ENCODE peak calls at places on chromosome 6, in nine cellular contexts. One of them, this sample, is unnamed.

GRCh38 chr6:108742041-108742440 is 106.2 kb upstream of the ARMC2 start:
- DNase-seq in fibroblast of lung: no peak
- DNase-seq in tibial artery: no peak
- DNase-seq in tibial nerve: no peak
- DNase-seq in stomach: no peak
- DNase-seq in mammary epithelial cell: no peak
- DNase-seq in brain microvascular endothelial cell: no peak
- DNase-seq in Panc1: no peak
- DNase-seq in psoas muscle: no peak
- DNase-seq in this sample: no peak

GRCh38 chr6:169205176-169206160 is 48.2 kb downstream of the THBS2 start:
- DNase-seq in fibroblast of lung: peak; percentile 89
- DNase-seq in tibial artery: no peak
- DNase-seq in tibial nerve: no peak
- DNase-seq in stomach: no peak
- DNase-seq in mammary epithelial cell: no peak
- DNase-seq in brain microvascular endothelial cell: no peak
- DNase-seq in Panc1: no peak
- DNase-seq in psoas muscle: peak; percentile 28
- DNase-seq in this sample: no peak

GRCh38 chr6:36120539-36120938 is 9.8 kb upstream of the MAPK13 start:
- DNase-seq in fibroblast of lung: no peak
- DNase-seq in tibial artery: peak; percentile 18
- DNase-seq in tibial nerve: no peak
- DNase-seq in stomach: peak; percentile 39
- DNase-seq in mammary epithelial cell: no peak
- DNase-seq in brain microvascular endothelial cell: no peak
- DNase-seq in Panc1: no peak
- DNase-seq in psoas muscle: no peak
- DNase-seq in this sample: no peak

GRCh38 chr6:15744824-15745402 is 82.1 kb upstream of the DTNBP1 start:
- DNase-seq in fibroblast of lung: no peak
- DNase-seq in tibial artery: no peak
- DNase-seq in tibial nerve: no peak
- DNase-seq in stomach: no peak
- DNase-seq in mammary epithelial cell: no peak
- DNase-seq in brain microvascular endothelial cell: no peak
- DNase-seq in Panc1: no peak
- DNase-seq in psoas muscle: no peak
- DNase-seq in this sample: no peak

GRCh38 chr6:34638834-34639736 is 57.5 kb downstream of the ILRUN start:
- DNase-seq in fibroblast of lung: no peak
- DNase-seq in tibial artery: no peak
- DNase-seq in tibial nerve: no peak
- DNase-seq in stomach: no peak
- DNase-seq in mammary epithelial cell: no peak
- DNase-seq in brain microvascular endothelial cell: no peak
- DNase-seq in Panc1: no peak
- DNase-seq in psoas muscle: no peak
- DNase-seq in this sample: no peak

GRCh38 chr6:53250137-53250760 is 98.5 kb downstream of the ELOVL5 start:
- DNase-seq in fibroblast of lung: peak; percentile 58
- DNase-seq in tibial artery: no peak
- DNase-seq in tibial nerve: no peak
- DNase-seq in stomach: no peak
- DNase-seq in mammary epithelial cell: peak; percentile 66
- DNase-seq in brain microvascular endothelial cell: peak; percentile 47
- DNase-seq in Panc1: no peak
- DNase-seq in psoas muscle: no peak
- DNase-seq in this sample: no peak

GRCh38 chr6:105372142-105372861 is 30.6 kb downstream of the PREP start:
- DNase-seq in fibroblast of lung: no peak
- DNase-seq in tibial artery: no peak
- DNase-seq in tibial nerve: no peak
- DNase-seq in stomach: no peak
- DNase-seq in mammary epithelial cell: peak; percentile 55
- DNase-seq in brain microvascular endothelial cell: no peak
- DNase-seq in Panc1: no peak
- DNase-seq in psoas muscle: no peak
- DNase-seq in this sample: no peak

GRCh38 chr6:33914519-33915120 is 110.8 kb upstream of the MLN start:
- DNase-seq in fibroblast of lung: no peak
- DNase-seq in tibial artery: no peak
- DNase-seq in tibial nerve: no peak
- DNase-seq in stomach: no peak
- DNase-seq in mammary epithelial cell: no peak
- DNase-seq in brain microvascular endothelial cell: no peak
- DNase-seq in Panc1: no peak
- DNase-seq in psoas muscle: no peak
- DNase-seq in this sample: no peak

GRCh38 chr6:106569444-106569843 is 59.9 kb downstream of the RTN4IP1 start:
- DNase-seq in fibroblast of lung: peak; percentile 17
- DNase-seq in tibial artery: no peak
- DNase-seq in tibial nerve: no peak
- DNase-seq in stomach: no peak
- DNase-seq in mammary epithelial cell: no peak
- DNase-seq in brain microvascular endothelial cell: no peak
- DNase-seq in Panc1: no peak
- DNase-seq in psoas muscle: no peak
- DNase-seq in this sample: no peak

GRCh38 chr6:100704941-100705340 is 176.2 kb downstream of the ASCC3 start:
- DNase-seq in fibroblast of lung: no peak
- DNase-seq in tibial artery: no peak
- DNase-seq in tibial nerve: no peak
- DNase-seq in stomach: no peak
- DNase-seq in mammary epithelial cell: no peak
- DNase-seq in brain microvascular endothelial cell: no peak
- DNase-seq in Panc1: no peak
- DNase-seq in psoas muscle: no peak
- DNase-seq in this sample: no peak

GRCh38 chr6:53179961-53180651 is 31.5 kb upstream of the GCM1 start:
- DNase-seq in fibroblast of lung: peak; percentile 65
- DNase-seq in tibial artery: peak; percentile 36
- DNase-seq in tibial nerve: peak; percentile 45
- DNase-seq in stomach: peak; percentile 78
- DNase-seq in mammary epithelial cell: peak; percentile 7
- DNase-seq in brain microvascular endothelial cell: peak; percentile 84
- DNase-seq in Panc1: no peak
- DNase-seq in psoas muscle: peak; percentile 21
- DNase-seq in this sample: no peak

GRCh38 chr6:42441059-42441471 is 10.7 kb downstream of the TRERF1 start:
- DNase-seq in fibroblast of lung: peak; percentile 48
- DNase-seq in tibial artery: no peak
- DNase-seq in tibial nerve: no peak
- DNase-seq in stomach: no peak
- DNase-seq in mammary epithelial cell: no peak
- DNase-seq in brain microvascular endothelial cell: peak; percentile 27
- DNase-seq in Panc1: no peak
- DNase-seq in psoas muscle: no peak
- DNase-seq in this sample: no peak

GRCh38 chr6:150322452-150322851 is 46.4 kb upstream of the IYD start:
- DNase-seq in fibroblast of lung: no peak
- DNase-seq in tibial artery: no peak
- DNase-seq in tibial nerve: no peak
- DNase-seq in stomach: no peak
- DNase-seq in mammary epithelial cell: no peak
- DNase-seq in brain microvascular endothelial cell: no peak
- DNase-seq in Panc1: no peak
- DNase-seq in psoas muscle: peak; percentile 52
- DNase-seq in this sample: no peak

GRCh38 chr6:4670824-4671409 is 105.3 kb upstream of the CDYL start:
- DNase-seq in fibroblast of lung: no peak
- DNase-seq in tibial artery: no peak
- DNase-seq in tibial nerve: no peak
- DNase-seq in stomach: no peak
- DNase-seq in mammary epithelial cell: no peak
- DNase-seq in brain microvascular endothelial cell: no peak
- DNase-seq in Panc1: no peak
- DNase-seq in psoas muscle: no peak
- DNase-seq in this sample: no peak

GRCh38 chr6:68951350-68951749 is 316.3 kb downstream of the ADGRB3 start:
- DNase-seq in fibroblast of lung: no peak
- DNase-seq in tibial artery: no peak
- DNase-seq in tibial nerve: no peak
- DNase-seq in stomach: no peak
- DNase-seq in mammary epithelial cell: no peak
- DNase-seq in brain microvascular endothelial cell: no peak
- DNase-seq in Panc1: no peak
- DNase-seq in psoas muscle: no peak
- DNase-seq in this sample: no peak

GRCh38 chr6:115643762-115644161 is 416.9 kb downstream of the FRK start:
- DNase-seq in fibroblast of lung: peak; percentile 70
- DNase-seq in tibial artery: no peak
- DNase-seq in tibial nerve: no peak
- DNase-seq in stomach: no peak
- DNase-seq in mammary epithelial cell: peak; percentile 33
- DNase-seq in brain microvascular endothelial cell: no peak
- DNase-seq in Panc1: no peak
- DNase-seq in psoas muscle: no peak
- DNase-seq in this sample: no peak

GRCh38 chr6:56741472-56741871 is 98.8 kb upstream of the DST start:
- DNase-seq in fibroblast of lung: no peak
- DNase-seq in tibial artery: no peak
- DNase-seq in tibial nerve: no peak
- DNase-seq in stomach: no peak
- DNase-seq in mammary epithelial cell: no peak
- DNase-seq in brain microvascular endothelial cell: no peak
- DNase-seq in Panc1: no peak
- DNase-seq in psoas muscle: no peak
- DNase-seq in this sample: no peak
- H3K27ac ChIP-seq in fibroblast of lung: no peak overlapping the region
- H3K27ac ChIP-seq in tibial artery: no peak overlapping the region
- H3K27ac ChIP-seq in tibial nerve: peak overlapping the region; percentile 21
- H3K27ac ChIP-seq in stomach: peak overlapping the region; percentile 22
- H3K27ac ChIP-seq in mammary epithelial cell: peak overlapping the region; percentile 68
- H3K27ac ChIP-seq in brain microvascular endothelial cell: no peak overlapping the region
- H3K27ac ChIP-seq in Panc1: peak overlapping the region; percentile 62
- H3K27ac ChIP-seq in psoas muscle: no peak overlapping the region
- H3K27ac ChIP-seq in this sample: no peak overlapping the region

GRCh38 chr6:37819177-37819801 is at the start of gene ZFAND3:
- DNase-seq in fibroblast of lung: peak; percentile 97
- DNase-seq in tibial artery: peak; percentile 94
- DNase-seq in tibial nerve: peak; percentile 90
- DNase-seq in stomach: peak; percentile 97
- DNase-seq in mammary epithelial cell: peak; percentile 97
- DNase-seq in brain microvascular endothelial cell: peak; percentile 93
- DNase-seq in Panc1: peak; percentile 83
- DNase-seq in psoas muscle: peak; percentile 98
- DNase-seq in this sample: peak; percentile 97
- TF ChIP-seq CTCF in fibroblast of lung: no peak
- TF ChIP-seq CTCF in tibial artery: no peak
- TF ChIP-seq CTCF in tibial nerve: no peak
- TF ChIP-seq CTCF in stomach: no peak
- TF ChIP-seq CTCF in mammary epithelial cell: no peak
- TF ChIP-seq CTCF in brain microvascular endothelial cell: no peak
- TF ChIP-seq CTCF in Panc1: no peak
- TF ChIP-seq CTCF in psoas muscle: no peak
- TF ChIP-seq CTCF in this sample: no peak

GRCh38 chr6:163419413-163420314 is 5.1 kb downstream of the QKI start:
- DNase-seq in fibroblast of lung: peak; percentile 74
- DNase-seq in tibial artery: no peak
- DNase-seq in tibial nerve: no peak
- DNase-seq in stomach: no peak
- DNase-seq in mammary epithelial cell: no peak
- DNase-seq in brain microvascular endothelial cell: no peak
- DNase-seq in Panc1: no peak
- DNase-seq in psoas muscle: no peak
- DNase-seq in this sample: no peak
- H3K4me3 ChIP-seq in fibroblast of lung: peak overlapping the region; percentile 40
- H3K4me3 ChIP-seq in tibial artery: peak overlapping the region; percentile 25
- H3K4me3 ChIP-seq in tibial nerve: peak overlapping the region; percentile 34
- H3K4me3 ChIP-seq in stomach: peak overlapping the region; percentile 2
- H3K4me3 ChIP-seq in mammary epithelial cell: peak overlapping the region; percentile 97
- H3K4me3 ChIP-seq in brain microvascular endothelial cell: peak overlapping the region; percentile 13
- H3K4me3 ChIP-seq in Panc1: no peak overlapping the region
- H3K4me3 ChIP-seq in psoas muscle: peak overlapping the region; percentile 93
- H3K4me3 ChIP-seq in this sample: peak overlapping the region; percentile 63

GRCh38 chr6:11771473-11772048 is 7.0 kb downstream of the ADTRP start:
- DNase-seq in fibroblast of lung: peak; percentile 30
- DNase-seq in tibial artery: no peak
- DNase-seq in tibial nerve: no peak
- DNase-seq in stomach: no peak
- DNase-seq in mammary epithelial cell: peak; percentile 77
- DNase-seq in brain microvascular endothelial cell: peak; percentile 26
- DNase-seq in Panc1: no peak
- DNase-seq in psoas muscle: no peak
- DNase-seq in this sample: peak; percentile 40

GRCh38 chr6:11769816-11770545 is 8.6 kb downstream of the ADTRP start:
- DNase-seq in fibroblast of lung: peak; percentile 46
- DNase-seq in tibial artery: no peak
- DNase-seq in tibial nerve: no peak
- DNase-seq in stomach: no peak
- DNase-seq in mammary epithelial cell: peak; percentile 75
- DNase-seq in brain microvascular endothelial cell: no peak
- DNase-seq in Panc1: no peak
- DNase-seq in psoas muscle: no peak
- DNase-seq in this sample: peak; percentile 61

GRCh38 chr6:11772109-11772830 is 6.3 kb downstream of the ADTRP start:
- DNase-seq in fibroblast of lung: peak; percentile 99
- DNase-seq in tibial artery: peak; percentile 66
- DNase-seq in tibial nerve: no peak
- DNase-seq in stomach: no peak
- DNase-seq in mammary epithelial cell: peak; percentile 98
- DNase-seq in brain microvascular endothelial cell: peak; percentile 96
- DNase-seq in Panc1: no peak
- DNase-seq in psoas muscle: peak; percentile 41
- DNase-seq in this sample: no peak

GRCh38 chr6:11769244-11769643 is 9.4 kb downstream of the ADTRP start:
- DNase-seq in fibroblast of lung: peak; percentile 57
- DNase-seq in tibial artery: no peak
- DNase-seq in tibial nerve: no peak
- DNase-seq in stomach: no peak
- DNase-seq in mammary epithelial cell: peak; percentile 77
- DNase-seq in brain microvascular endothelial cell: peak; percentile 18
- DNase-seq in Panc1: no peak
- DNase-seq in psoas muscle: no peak
- DNase-seq in this sample: peak; percentile 33

DNA sequence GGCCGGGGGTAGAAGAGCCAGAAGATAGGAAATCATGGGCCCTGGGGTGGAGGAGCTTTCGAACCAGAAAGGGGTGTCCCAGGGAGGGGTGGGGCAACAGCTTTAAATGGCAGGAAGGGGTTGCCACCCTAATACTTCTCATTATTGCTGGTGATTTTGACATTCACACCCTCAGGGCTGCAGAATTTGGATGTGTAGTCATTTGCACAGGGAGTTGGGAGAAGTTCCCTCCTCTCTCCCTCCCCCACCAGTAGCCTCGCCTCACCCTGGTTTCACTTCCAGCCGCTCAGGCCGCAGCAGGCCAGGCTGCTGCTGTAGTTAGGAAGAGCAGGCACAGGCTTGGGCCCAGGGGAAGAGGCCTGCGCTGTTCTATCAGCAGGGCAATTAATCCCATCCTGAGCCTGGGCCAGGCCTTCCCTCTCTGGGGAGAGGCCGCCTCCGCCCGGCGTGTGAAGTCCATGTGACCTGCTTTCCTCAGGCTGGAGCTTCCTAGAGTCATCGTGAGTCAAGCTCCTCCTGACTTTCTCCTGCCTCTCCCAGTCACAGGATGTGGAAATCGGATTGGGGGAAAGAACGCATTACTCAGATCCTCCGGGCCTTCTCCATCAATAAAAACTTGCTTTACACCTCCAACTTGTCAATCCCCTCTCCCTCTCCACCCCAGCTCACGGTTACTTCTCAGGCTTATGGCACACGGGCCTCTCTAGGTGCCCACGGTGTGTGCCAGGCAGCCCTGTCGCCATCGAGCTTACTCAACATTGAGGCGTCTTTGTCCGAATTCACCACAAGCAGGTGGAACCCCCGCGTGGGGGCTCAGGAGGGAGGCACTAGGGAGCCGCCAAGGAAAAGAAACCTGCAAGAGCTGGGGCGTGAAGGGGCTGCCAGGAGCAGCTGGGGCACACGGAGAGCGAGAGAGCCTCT is 7.8 kb downstream of the ADTRP start:
- DNase-seq in fibroblast of lung: peak; percentile 100
- DNase-seq in tibial artery: peak; percentile 96
- DNase-seq in tibial nerve: peak; percentile 84
- DNase-seq in stomach: peak; percentile 74
- DNase-seq in mammary epithelial cell: peak; percentile 100
- DNase-seq in brain microvascular endothelial cell: peak; percentile 98
- DNase-seq in Panc1: no peak
- DNase-seq in psoas muscle: peak; percentile 93
- DNase-seq in this sample: peak; percentile 92
- H3K27ac ChIP-seq in fibroblast of lung: peak overlapping the region; percentile 91
- H3K27ac ChIP-seq in tibial artery: peak overlapping the region; percentile 94
- H3K27ac ChIP-seq in tibial nerve: peak overlapping the region; percentile 82
- H3K27ac ChIP-seq in stomach: peak overlapping the region; percentile 82
- H3K27ac ChIP-seq in mammary epithelial cell: peak overlapping the region; percentile 99
- H3K27ac ChIP-seq in brain microvascular endothelial cell: peak overlapping the region; percentile 98
- H3K27ac ChIP-seq in Panc1: no peak overlapping the region
- H3K27ac ChIP-seq in psoas muscle: peak overlapping the region; percentile 57
- H3K27ac ChIP-seq in this sample: peak overlapping the region; percentile 78